ENCODE peak calls at places on chromosome 12, in eight cellular contexts. X, F, K, H, D, U, J and G are unnamed samples. For H3K4me1, the result is how much of the 10 kb centered on the place peaks cover.

GRCh38 chr12:58148405-58148804 is 207.0 kb downstream of the ATP23 start:
- DNase-seq in X (no peak), F (no peak), U (no peak), D (no peak), K (no peak), H (no peak), J (no peak), G (no peak)

GRCh38 chr12:110600254-110600653 is 13.7 kb upstream of the TCTN1 start:
- DNase-seq in J (no peak), X (peak), U (peak), D (no peak), F (no peak), K (no peak), H (no peak), G (no peak)

GRCh38 chr12:112314981-112315380 is 67.2 kb downstream of the HECTD4 start:
- DNase-seq in F (no peak), X (no peak), K (no peak), H (no peak), D (no peak), J (no peak), U (no peak), G (no peak)

GRCh38 chr12:99918003-99918402 is 66.7 kb downstream of the ANKS1B start:
- DNase-seq in H (no peak), X (no peak), U (no peak), F (no peak), J (no peak), K (no peak), D (no peak), G (no peak)

GRCh38 chr12:47739297-47739696 is 14.0 kb upstream of the ENDOU start:
- DNase-seq in U (no peak), J (no peak), X (no peak), H (no peak), D (no peak), F (no peak), K (no peak), G (no peak)

GRCh38 chr12:132356686-132357622 is 27.6 kb upstream of the GALNT9 start:
- DNase-seq in D (peak), F (peak), J (no peak), K (peak), X (no peak), H (no peak), U (no peak), G (peak)

GRCh38 chr12:13024151-13024946 is 19.8 kb upstream of the FAM234B start:
- DNase-seq in K (no peak), X (no peak), F (peak), U (peak), D (peak), J (peak), H (no peak), G (no peak)

GRCh38 chr12:49535921-49536525 is 2.8 kb upstream of the KCNH3 start:
- DNase-seq in X (no peak), D (no peak), H (no peak), F (no peak), J (no peak), K (no peak), U (no peak), G (no peak)

GRCh38 chr12:97038859-97039258 is 131.8 kb downstream of the NEDD1 start:
- DNase-seq in X (no peak), F (no peak), J (no peak), K (no peak), U (no peak), H (no peak), D (no peak), G (no peak)

GRCh38 chr12:15526033-15526432 is 203.7 kb downstream of the PTPRO start:
- DNase-seq in H (no peak), D (no peak), X (peak), J (no peak), K (no peak), F (no peak), U (peak), G (no peak)

DNA sequence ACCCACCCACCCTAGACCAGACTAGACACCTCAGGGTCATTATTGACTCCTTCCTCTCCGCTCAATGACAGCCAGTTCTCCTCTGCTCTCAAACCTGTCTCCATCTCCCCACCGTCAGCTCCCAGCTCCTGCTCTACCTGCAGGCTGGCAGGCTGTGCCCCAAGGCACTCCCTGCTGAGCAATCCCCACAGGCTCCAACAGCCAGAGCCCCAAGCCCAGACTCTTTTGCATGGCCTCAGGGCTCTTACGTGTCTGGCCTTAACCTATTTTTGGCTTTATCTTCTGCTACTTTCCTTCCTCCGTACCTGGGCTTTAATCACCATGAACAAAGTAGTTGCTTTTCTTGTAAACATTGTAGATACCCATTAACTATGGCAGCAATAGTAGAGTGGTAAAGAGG is 162.9 kb upstream of the PRMT8 start:
- DNase-seq in H (no peak), U (no peak), J (no peak), K (no peak), D (no peak), F (no peak), X (no peak), G (no peak)
- H3K4me1 ChIP-seq in H (under half), U (under half), J (under half), K (under half), D (under half), F (under half), X (under half), G (under half)

GRCh38 chr12:27193106-27193505 is 51.0 kb upstream of the STK38L start:
- DNase-seq in F (no peak), X (no peak), J (no peak), H (no peak), K (no peak), U (no peak), D (no peak), G (no peak)
- H3K4me1 ChIP-seq in F (under half), X (under half), J (under half), H (under half), K (under half), U (under half), D (under half), G (under half)

DNA sequence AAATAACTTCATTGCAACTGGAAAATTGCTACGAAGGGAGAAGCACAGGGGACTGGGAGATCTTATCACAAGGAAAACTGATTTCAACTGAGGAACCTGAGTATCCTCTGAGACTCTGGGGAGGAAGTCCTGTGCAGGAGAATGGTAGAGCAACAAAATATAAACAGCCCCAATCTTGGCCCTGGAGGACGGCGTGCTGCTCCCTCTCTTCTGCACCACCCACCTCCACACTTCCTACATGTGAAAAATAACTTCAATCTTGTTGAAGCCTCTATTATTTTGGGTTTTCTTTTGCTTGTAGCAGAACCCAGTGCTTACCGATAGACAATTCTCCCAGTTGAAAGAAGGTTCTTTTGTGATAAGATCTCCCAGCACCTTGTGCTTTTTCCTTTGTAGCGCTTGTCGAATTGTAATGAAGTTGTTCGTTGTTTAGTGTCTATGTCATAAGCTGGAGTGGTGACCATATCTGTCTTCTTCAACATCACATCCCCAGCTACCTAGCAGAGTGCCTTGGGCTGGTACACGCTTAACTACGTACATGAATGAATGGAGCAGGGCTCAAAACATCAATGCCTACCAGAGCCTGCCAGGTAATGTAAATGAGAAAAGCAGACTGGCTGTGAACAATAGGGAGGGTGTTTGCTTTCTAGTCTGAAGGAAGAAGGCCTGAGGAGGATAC is 2.8 kb upstream of the CD4 start:
- DNase-seq in D (no peak), X (no peak), K (no peak), J (no peak), H (no peak), U (no peak), F (no peak), G (no peak)
- H3K4me1 ChIP-seq in D (under half), X (under half), K (under half), J (under half), H (under half), U (under half), F (under half), G (under half)

GRCh38 chr12:54004063-54004840 is 4.3 kb downstream of the HOXC9 start:
- DNase-seq in D (no peak), F (no peak), K (peak), H (no peak), U (no peak), X (no peak), J (no peak), G (no peak)
- H3K4me1 ChIP-seq in D (under half), F (under half), K (under half), H (under half), U (under half), X (under half), J (under half), G (under half)

DNA sequence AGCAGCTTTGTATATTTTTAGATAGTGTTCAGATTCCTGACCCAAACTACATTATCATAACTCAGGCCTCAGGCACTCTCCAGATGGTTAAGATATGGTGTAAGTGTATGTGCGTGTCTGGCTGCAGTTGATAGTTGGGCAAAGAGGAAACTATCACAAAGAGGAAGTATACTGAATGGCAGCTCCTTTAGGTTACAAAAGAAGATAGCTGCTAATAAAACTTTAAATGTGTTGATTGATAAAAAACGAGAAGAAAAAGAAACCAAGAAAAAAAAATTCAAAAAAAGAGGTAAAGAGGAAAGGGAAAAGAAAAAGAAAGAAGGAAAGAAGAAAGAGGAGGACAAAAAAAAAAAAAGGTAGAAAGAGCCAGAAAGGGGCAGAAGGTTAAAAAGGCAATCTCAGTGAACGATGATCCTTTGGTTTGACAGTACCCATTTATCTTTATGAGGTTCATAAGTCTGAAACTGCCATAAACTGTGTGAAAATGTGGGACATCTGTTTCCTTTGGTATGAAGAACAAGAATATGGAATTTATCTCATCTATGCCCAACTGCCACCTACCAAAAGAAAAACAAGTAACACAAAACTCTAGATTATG is 42.2 kb downstream of the TAOK3 start:
- DNase-seq in U (no peak), D (no peak), H (no peak), F (no peak), K (no peak), J (no peak), X (peak), G (no peak)
- H3K4me1 ChIP-seq in U (under half), D (under half), H (under half), F (under half), K (under half), J (under half), X (under half), G (under half)

GRCh38 chr12:753401-754237 is 1.2 kb downstream of the WNK1 start:
- DNase-seq in D (peak), F (peak), X (peak), U (peak), K (peak), H (no peak), J (peak), G (peak)
- H3K4me1 ChIP-seq in D (half or more), F (under half), X (under half), U (under half), K (under half), H (under half), J (under half), G (under half)

GRCh38 chr12:24359418-24359817 is 409.9 kb upstream of the SOX5 start:
- DNase-seq in H (no peak), X (no peak), F (no peak), D (no peak), K (no peak), J (no peak), U (no peak), G (no peak)
- H3K4me1 ChIP-seq in H (under half), X (under half), F (under half), D (under half), K (under half), J (under half), U (under half), G (under half)

GRCh38 chr12:108563804-108564151 is 1.4 kb downstream of the ISCU start:
- DNase-seq in F (no peak), U (no peak), K (no peak), J (no peak), D (no peak), X (no peak), H (no peak), G (no peak)

GRCh38 chr12:108563135-108563803 is 873 bp downstream of the ISCU start:
- DNase-seq in H (peak), F (peak), K (no peak), D (peak), U (peak), X (peak), J (peak), G (peak)

GRCh38 chr12:108561852-108562347 is 496 bp upstream of the ISCU start:
- DNase-seq in X (no peak), D (no peak), K (no peak), J (no peak), F (no peak), U (no peak), H (no peak), G (no peak)

GRCh38 chr12:108560752-108561719 is at the start of gene SART3:
- DNase-seq in D (peak), H (peak), U (peak), J (peak), F (peak), K (peak), X (peak), G (peak)

GRCh38 chr12:108562348-108563134 is at the start of gene ISCU:
- DNase-seq in U (peak), J (peak), K (peak), F (peak), D (peak), X (peak), H (peak), G (peak)
- H3K4me1 ChIP-seq in U (under half), J (under half), K (half or more), F (under half), D (half or more), X (half or more), H (under half), G (under half)